ENCODE peak calls at places on chromosomes 5 and 9, in nine cellular contexts. E, P, T, J, V, B, O, K and Y are unnamed samples.
A peak's percentile ranks its signal among the peaks of the same experiment; 100 is the strongest.

GRCh38 chr5:114055810-114056476 is 305.9 kb upstream of the KCNN2 start:
- DNase-seq in E (no peak), P (no peak), T (peak; percentile 44), J (peak; percentile 45), V (peak; percentile 13), B (no peak), O (no peak), K (peak; percentile 38), Y (peak; percentile 1)

GRCh38 chr9:37445832-37446231 is 19.4 kb downstream of the ZBTB5 start:
- DNase-seq in E (no peak), P (no peak), T (no peak), J (no peak), V (no peak), B (no peak), O (no peak), K (no peak), Y (no peak)

GRCh38 chr5:101942321-101942882 is 353.7 kb downstream of the SLCO4C1 start:
- DNase-seq in E (peak; percentile 27), P (no peak), T (peak; percentile 58), J (no peak), V (peak; percentile 66), B (peak; percentile 35), O (no peak), K (no peak), Y (peak; percentile 55)

GRCh38 chr9:130835441-130836298 is 616 bp downstream of the ABL1 start:
- DNase-seq in E (no peak), P (no peak), T (peak; percentile 57), J (peak; percentile 66), V (peak; percentile 67), B (no peak), O (no peak), K (peak; percentile 35), Y (peak; percentile 78)

GRCh38 chr5:111127453-111128195 is 35.5 kb downstream of the WDR36 start:
- DNase-seq in E (no peak), P (no peak), T (no peak), J (no peak), V (no peak), B (no peak), O (no peak), K (no peak), Y (no peak)

GRCh38 chr5:73902327-73903051 is 276.5 kb downstream of the ARHGEF28 start:
- DNase-seq in E (peak; percentile 63), P (no peak), T (peak; percentile 19), J (no peak), V (peak; percentile 72), B (peak; percentile 77), O (peak; percentile 51), K (peak; percentile 14), Y (peak; percentile 80)

GRCh38 chr9:12719431-12719830 is 26.2 kb downstream of the TYRP1 start:
- DNase-seq in E (peak; percentile 24), P (no peak), T (no peak), J (no peak), V (peak; percentile 32), B (peak; percentile 4), O (no peak), K (no peak), Y (peak; percentile 68)

GRCh38 chr5:126982195-126982594 is 48.2 kb downstream of the MARCHF3 start:
- DNase-seq in E (no peak), P (no peak), T (no peak), J (no peak), V (no peak), B (no peak), O (no peak), K (no peak), Y (no peak)

GRCh38 chr5:139147743-139148079 is 50.5 kb downstream of the SIL1 start:
- DNase-seq in E (no peak), P (no peak), T (peak; percentile 81), J (peak; percentile 61), V (peak; percentile 33), B (no peak), O (no peak), K (peak; percentile 54), Y (peak; percentile 84)

GRCh38 chr5:94551858-94552257 is 66.5 kb downstream of the KIAA0825 start:
- DNase-seq in E (no peak), P (no peak), T (no peak), J (no peak), V (no peak), B (no peak), O (no peak), K (no peak), Y (no peak)

GRCh38 chr5:9722826-9723225 is 92.7 kb upstream of the TAS2R1 start:
- DNase-seq in E (no peak), P (no peak), T (no peak), J (no peak), V (no peak), B (no peak), O (no peak), K (no peak), Y (no peak)

GRCh38 chr9:71308454-71308853 is 187.0 kb upstream of the TRPM3 start:
- DNase-seq in E (no peak), P (no peak), T (no peak), J (no peak), V (no peak), B (no peak), O (no peak), K (no peak), Y (no peak)

GRCh38 chr9:137049544-137050449 is 3.8 kb upstream of the NPDC1 start:
- DNase-seq in E (no peak), P (no peak), T (peak; percentile 79), J (no peak), V (peak; percentile 80), B (peak; percentile 62), O (peak; percentile 54), K (peak; percentile 62), Y (peak; percentile 59)

GRCh38 chr5:150361301-150361700 is 3.8 kb downstream of the TCOF1 start:
- DNase-seq in E (no peak), P (no peak), T (no peak), J (no peak), V (no peak), B (peak; percentile 24), O (no peak), K (no peak), Y (no peak)

GRCh38 chr9:127444283-127444920 is 6.8 kb downstream of the RPL12 start:
- DNase-seq in E (no peak), P (no peak), T (no peak), J (no peak), V (no peak), B (peak; percentile 17), O (no peak), K (no peak), Y (no peak)

GRCh38 chr9:126722922-126723806 is 81.7 kb upstream of the ZBTB43 start:
- DNase-seq in E (no peak), P (no peak), T (peak; percentile 44), J (peak; percentile 68), V (peak; percentile 46), B (peak; percentile 78), O (peak; percentile 80), K (no peak), Y (peak; percentile 32)

GRCh38 chr5:121969660-121970295 is 8.0 kb downstream of the SRFBP1 start:
- DNase-seq in E (no peak), P (no peak), T (no peak), J (no peak), V (no peak), B (no peak), O (no peak), K (no peak), Y (peak; percentile 23)
- H3K4me3 ChIP-seq in E (no peak overlapping the region), P (no peak overlapping the region), T (no peak overlapping the region), J (no peak overlapping the region), V (no peak overlapping the region), B (no peak overlapping the region), O (no peak overlapping the region), K (no peak overlapping the region), Y (no peak overlapping the region)

GRCh38 chr9:89482056-89482784 is 15.7 kb downstream of the SEMA4D start:
- DNase-seq in E (no peak), P (no peak), T (no peak), J (no peak), V (no peak), B (no peak), O (no peak), K (no peak), Y (no peak)
- H3K27ac ChIP-seq in E (no peak overlapping the region), P (no peak overlapping the region), T (no peak overlapping the region), J (no peak overlapping the region), V (no peak overlapping the region), B (no peak overlapping the region), O (peak overlapping the region; percentile 58), K (no peak overlapping the region), Y (peak overlapping the region; percentile 22)

DNA sequence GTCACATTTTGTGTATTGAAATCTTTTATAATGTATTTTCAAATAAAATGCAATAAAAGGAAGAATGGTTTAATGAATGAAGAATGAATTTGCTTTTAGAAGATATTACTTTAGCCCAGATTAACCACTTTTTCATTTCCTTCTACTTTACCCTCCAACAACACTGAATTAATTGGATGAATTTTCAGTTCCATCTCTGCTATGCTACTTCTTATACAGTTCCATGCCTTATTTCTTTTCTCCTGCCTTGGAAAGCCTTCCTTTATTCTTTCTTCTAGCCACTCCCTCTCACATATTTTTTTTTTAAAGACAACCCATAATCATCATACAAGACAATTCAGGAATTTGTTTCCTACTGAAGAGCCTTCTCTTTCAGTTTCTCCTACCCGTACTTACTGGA is 296.6 kb upstream of the TNC start:
- DNase-seq in E (no peak), P (no peak), T (no peak), J (no peak), V (no peak), B (no peak), O (no peak), K (no peak), Y (no peak)
- H3K4me1 ChIP-seq in E (no peaks in the 10 kb centered on the region), P (peaks cover 20% of the 10 kb centered on the region), T (no peaks in the 10 kb centered on the region), J (no peaks in the 10 kb centered on the region), V (peaks cover 7% of the 10 kb centered on the region), B (no peaks in the 10 kb centered on the region), O (no peaks in the 10 kb centered on the region), K (no peaks in the 10 kb centered on the region), Y (no peaks in the 10 kb centered on the region)

GRCh38 chr5:88940712-88941111 is 57.7 kb upstream of the MEF2C start:
- DNase-seq in E (no peak), P (no peak), T (no peak), J (no peak), V (no peak), B (no peak), O (no peak), K (no peak), Y (no peak)

GRCh38 chr5:88941581-88941980 is 58.6 kb upstream of the MEF2C start:
- DNase-seq in E (no peak), P (no peak), T (no peak), J (no peak), V (no peak), B (no peak), O (no peak), K (no peak), Y (no peak)

GRCh38 chr5:88939300-88939699 is 56.3 kb upstream of the MEF2C start:
- DNase-seq in E (no peak), P (no peak), T (no peak), J (no peak), V (no peak), B (no peak), O (no peak), K (no peak), Y (no peak)

GRCh38 chr5:88937406-88937805 is 54.4 kb upstream of the MEF2C start:
- DNase-seq in E (no peak), P (no peak), T (no peak), J (no peak), V (no peak), B (no peak), O (no peak), K (no peak), Y (no peak)

DNA sequence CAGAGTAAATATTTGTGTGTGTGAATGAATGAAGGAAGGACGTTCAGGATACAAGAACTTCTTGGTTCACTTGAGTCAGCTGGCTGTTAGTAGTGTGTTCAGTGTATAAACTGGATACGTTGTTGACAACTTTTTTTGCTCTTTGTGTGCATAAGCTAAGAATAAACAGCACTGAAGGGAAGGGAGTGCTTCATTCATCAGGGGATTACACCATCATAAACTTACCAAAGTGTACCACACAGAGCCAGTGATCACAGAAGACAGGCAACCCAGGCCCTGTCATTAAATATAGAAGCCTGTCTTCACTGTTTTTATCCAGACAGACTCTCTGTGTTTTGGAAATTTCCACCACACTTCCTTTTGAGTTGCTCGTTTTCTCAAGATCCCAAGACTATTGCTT is 55.5 kb upstream of the MEF2C start:
- DNase-seq in E (no peak), P (no peak), T (no peak), J (no peak), V (no peak), B (no peak), O (no peak), K (no peak), Y (no peak)
- H3K4me3 ChIP-seq in E (no peak overlapping the region), P (no peak overlapping the region), T (no peak overlapping the region), J (no peak overlapping the region), V (no peak overlapping the region), B (no peak overlapping the region), O (no peak overlapping the region), K (no peak overlapping the region), Y (no peak overlapping the region)